ENCODE peak calls at places on chromosomes 16 and 17, in four cellular contexts. N is K562, F is GM12878, W is HepG2. Z is an unnamed sample.

GRCh38 chr16:85699628-85700027 is 10.9 kb upstream of the GINS2 start:
- DNase-seq in W (no peak), F (no peak), N (peak), Z (no peak)

GRCh38 chr16:74650966-74651567 is 15.6 kb downstream of the RFWD3 start:
- DNase-seq in N (peak), W (peak), F (no peak), Z (no peak)

GRCh38 chr16:82655315-82655714 is 28.5 kb downstream of the CDH13 start:
- DNase-seq in N (no peak), W (no peak), F (peak), Z (no peak)

GRCh38 chr16:7014756-7015155 is 317.9 kb upstream of the RBFOX1 start:
- DNase-seq in W (no peak), N (no peak), F (no peak), Z (no peak)

GRCh38 chr16:534089-534635 is 6.7 kb downstream of the CAPN15 start:
- DNase-seq in W (no peak), F (no peak), N (no peak), Z (no peak)

GRCh38 chr17:15660077-15660476 is 24.0 kb downstream of the TRIM16 start:
- DNase-seq in N (no peak), W (no peak), F (no peak), Z (no peak)

GRCh38 chr16:15509593-15510520 is 75.5 kb downstream of the BMERB1 start:
- DNase-seq in W (no peak), F (no peak), N (no peak), Z (no peak)

GRCh38 chr16:1296688-1297412 is 12.6 kb upstream of the UBE2I start:
- DNase-seq in W (peak), N (peak), F (no peak), Z (no peak)

GRCh38 chr17:20206068-20206467 is 196.9 kb downstream of the SPECC1 start:
- DNase-seq in W (no peak), F (no peak), N (peak), Z (no peak)

GRCh38 chr16:19808061-19808621 is 76.5 kb downstream of the GPRC5B start:
- DNase-seq in F (peak), W (no peak), N (no peak), Z (no peak)

GRCh38 chr17:3738562-3739295 is 15.0 kb downstream of the HASPIN start:
- DNase-seq in F (no peak), W (no peak), N (peak), Z (no peak)

GRCh38 chr16:80273635-80274538 is 266.9 kb upstream of the DYNLRB2 start:
- DNase-seq in F (no peak), N (no peak), W (no peak), Z (no peak)

GRCh38 chr16:66130296-66130910 is 236.1 kb upstream of the CDH5 start:
- DNase-seq in F (no peak), W (no peak), N (no peak), Z (no peak)

GRCh38 chr17:27578718-27579085 is 52.3 kb upstream of the LGALS9 start:
- DNase-seq in W (peak), F (peak), N (peak), Z (no peak)

GRCh38 chr16:48252013-48252412 is 4.7 kb upstream of the ABCC11 start:
- DNase-seq in N (no peak), F (no peak), W (no peak), Z (no peak)

GRCh38 chr16:28974007-28974436 is 556 bp upstream of the SPNS1 start:
- DNase-seq in F (no peak), W (peak), N (peak), Z (peak)
- TF ChIP-seq TARDBP in F (no peak), W (no peak), N (no peak), Z (no peak)

DNA sequence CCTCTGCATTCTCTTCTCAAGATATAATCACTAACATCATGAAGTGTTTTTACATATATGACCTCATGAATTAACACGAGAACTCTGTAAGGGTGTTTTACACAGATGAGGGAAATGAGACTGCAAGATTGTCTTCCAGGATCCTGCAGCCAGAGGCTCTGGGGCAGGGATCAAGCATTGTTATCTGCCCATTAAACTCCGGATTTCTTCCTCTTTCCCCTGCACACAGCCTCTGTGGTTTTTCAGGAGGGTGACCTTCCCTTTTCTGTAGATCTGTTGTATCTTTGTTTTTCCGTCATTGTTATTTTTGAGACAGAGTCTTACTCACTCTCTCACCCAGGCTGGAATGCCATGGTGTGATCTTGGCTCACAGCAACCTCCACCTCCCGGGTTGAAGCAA is 22.8 kb downstream of the LCMT1 start:
- DNase-seq in W (no peak), N (no peak), F (no peak), Z (no peak)
- TF ChIP-seq TARDBP in W (no peak), N (no peak), F (no peak), Z (no peak)

GRCh38 chr16:3503513-3503912 is 2.7 kb downstream of the CLUAP1 start:
- DNase-seq in F (no peak), N (no peak), W (no peak), Z (no peak)
- TF ChIP-seq TARDBP in F (no peak), N (no peak), W (no peak), Z (no peak)

DNA sequence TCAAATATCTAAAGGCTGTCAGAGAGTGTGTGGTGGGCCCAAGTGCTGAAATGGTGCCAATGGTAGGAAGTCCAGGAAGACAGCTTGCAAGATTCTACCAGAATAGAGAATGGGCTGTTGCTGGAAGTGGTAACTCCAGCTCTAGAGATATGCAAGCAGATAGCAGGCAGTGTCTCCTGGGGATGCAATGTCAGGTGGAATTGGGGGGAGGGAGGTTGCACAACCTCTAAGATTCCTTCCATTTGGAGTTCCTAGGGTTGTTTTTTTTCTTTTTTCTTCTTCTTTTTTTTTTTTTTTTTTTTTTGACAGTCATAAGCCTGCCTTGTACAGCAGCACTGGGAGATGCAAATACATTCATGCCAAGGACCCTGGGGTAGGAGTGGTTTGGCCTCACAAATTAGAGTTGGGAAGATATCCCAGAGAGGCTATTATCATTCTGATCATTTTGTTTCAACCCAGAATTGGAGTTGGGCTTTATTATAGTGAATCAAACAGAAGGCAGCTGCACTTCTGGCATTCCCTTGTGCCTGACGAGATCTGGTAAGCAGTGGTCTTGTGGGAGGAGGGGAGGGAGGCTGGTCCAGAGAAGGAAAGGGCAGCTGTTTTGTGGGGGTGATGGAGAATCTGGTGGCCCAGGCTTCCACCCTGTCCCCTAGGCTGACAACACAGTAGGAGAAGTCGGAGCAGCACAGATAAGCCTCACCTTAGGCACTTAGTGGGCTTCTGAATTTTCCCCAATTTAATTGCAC is 51.1 kb downstream of the SLC6A2 start:
- DNase-seq in F (no peak), W (no peak), N (no peak), Z (no peak)
- TF ChIP-seq TARDBP in F (no peak), W (no peak), N (no peak), Z (no peak)

DNA sequence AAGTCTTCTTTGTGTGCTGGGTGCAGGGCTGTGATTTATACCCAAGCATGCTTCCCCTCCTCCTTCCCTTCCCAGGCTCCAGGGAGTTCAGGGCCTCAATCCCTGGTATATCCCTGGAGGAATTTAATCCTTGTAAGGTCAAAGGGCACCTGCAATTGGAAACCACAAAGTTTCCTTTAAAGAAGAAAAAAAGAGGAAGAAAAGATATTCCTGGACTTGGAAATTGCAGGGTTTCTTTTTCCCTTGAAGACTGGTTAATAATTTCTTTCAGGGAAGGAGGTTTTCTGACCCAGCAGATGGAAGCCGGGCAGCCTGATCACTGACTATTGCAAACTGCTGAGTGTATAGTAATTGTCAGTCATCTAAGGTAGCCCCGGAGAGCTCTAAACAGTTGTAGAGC is 182.3 kb downstream of the AATF start:
- DNase-seq in F (no peak), W (no peak), N (no peak), Z (no peak)
- TF ChIP-seq TARDBP in F (no peak), W (no peak), N (no peak), Z (no peak)

GRCh38 chr17:47818002-47818695 is 3.4 kb downstream of the OSBPL7 start:
- DNase-seq in W (no peak), N (no peak), F (no peak), Z (no peak)
- TF ChIP-seq TARDBP in W (no peak), N (no peak), F (no peak), Z (no peak)

GRCh38 chr17:18262111-18262510 is 1.6 kb downstream of the MIEF2 start:
- DNase-seq in F (no peak), N (no peak), W (no peak), Z (no peak)

GRCh38 chr17:18261659-18262058 is 1.2 kb downstream of the MIEF2 start:
- DNase-seq in W (no peak), N (no peak), F (no peak), Z (no peak)

GRCh38 chr17:18260332-18261145 is at the start of gene MIEF2:
- DNase-seq in N (peak), W (peak), F (peak), Z (peak)

GRCh38 chr17:18259621-18260331 is 686 bp upstream of the MIEF2 start:
- DNase-seq in W (peak), F (no peak), N (peak), Z (no peak)

GRCh38 chr17:18261146-18261515 is 669 bp downstream of the MIEF2 start:
- DNase-seq in W (peak), N (peak), F (no peak), Z (peak)
- TF ChIP-seq TARDBP in W (no peak), N (no peak), F (no peak), Z (no peak)

DNA sequence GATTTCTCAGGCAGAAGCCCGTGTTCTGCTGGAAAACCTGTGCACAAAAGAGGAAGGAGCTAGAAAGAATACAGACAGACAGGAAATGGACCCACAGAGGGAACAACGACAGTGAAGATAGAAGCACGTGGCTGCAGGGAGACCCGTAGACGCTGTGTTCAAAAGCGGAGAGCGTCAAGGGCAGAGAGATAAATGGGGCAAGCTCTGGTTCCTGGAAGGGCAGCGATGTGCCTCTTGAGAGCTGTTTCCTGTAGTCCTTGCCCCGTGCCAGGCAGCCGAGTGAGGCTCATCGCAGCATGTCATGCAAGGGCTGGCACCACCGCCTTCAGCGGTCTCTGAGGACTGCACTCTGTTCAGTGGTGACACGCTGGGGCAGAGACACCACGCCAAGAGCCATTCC is 43.6 kb upstream of the CACNG5 start:
- DNase-seq in W (no peak), F (no peak), N (no peak), Z (no peak)
- TF ChIP-seq TARDBP in W (no peak), F (no peak), N (no peak), Z (no peak)

GRCh38 chr16:27717726-27718125 is 167.8 kb downstream of the KATNIP start:
- DNase-seq in W (no peak), F (no peak), N (no peak), Z (no peak)
- TF ChIP-seq TARDBP in W (no peak), F (no peak), N (no peak), Z (no peak)